ENCODE peak calls at places on chromosome 19, in ten cellular contexts. C is AG10803; F is tibial artery; L is activated CD8-positive, alpha-beta T cell treated with anti-CD3 and anti-CD28 coated beads for 36 hours; W is testis; H is Caco-2; B is neural crest cell; K is GM12878; S is fibroblast of the aortic adventitia; Z is GM06990. E is an unnamed sample.

GRCh38 chr19:43957891-43958290 is 6.9 kb downstream of the ZNF221 start:
- DNase-seq in C (peak), F (no peak), L (no peak), W (no peak), H (no peak), B (no peak), K (no peak), S (peak), Z (no peak), E (no peak)

GRCh38 chr19:10074153-10074552 is 12.0 kb upstream of the SHFL start:
- DNase-seq in C (no peak), F (no peak), L (peak), W (no peak), H (no peak), B (no peak), K (no peak), S (peak), Z (no peak), E (peak)

GRCh38 chr19:15563325-15563794 is 51.7 kb upstream of the CYP4F8 start:
- DNase-seq in C (no peak), F (no peak), L (no peak), W (peak), H (no peak), B (no peak), K (no peak), S (no peak), Z (no peak), E (no peak)

GRCh38 chr19:556611-557382 is 12.9 kb downstream of the GZMM start:
- DNase-seq in C (no peak), F (no peak), L (no peak), W (no peak), H (no peak), B (no peak), K (no peak), S (no peak), Z (no peak), E (no peak)

GRCh38 chr19:43562698-43563241 is 12.6 kb downstream of the XRCC1 start:
- DNase-seq in C (peak), F (peak), L (peak), W (peak), H (no peak), B (no peak), K (peak), S (peak), Z (peak), E (peak)

GRCh38 chr19:11881151-11881800 is 6.3 kb upstream of the ZNF69 start:
- DNase-seq in C (peak), F (peak), L (peak), W (peak), H (peak), B (peak), K (peak), S (peak), Z (peak), E (peak)

GRCh38 chr19:377801-378581 is 31.0 kb downstream of the C2CD4C start:
- DNase-seq in C (no peak), F (no peak), L (no peak), W (no peak), H (no peak), B (no peak), K (no peak), S (no peak), Z (no peak), E (no peak)

GRCh38 chr19:49057636-49058234 is at the start of gene CGB7:
- DNase-seq in C (peak), F (peak), L (peak), W (peak), H (peak), B (peak), K (no peak), S (peak), Z (no peak), E (peak)

GRCh38 chr19:22806418-22806817 is 22.5 kb upstream of the ZNF99 start:
- DNase-seq in C (no peak), F (no peak), L (no peak), W (peak), H (no peak), B (no peak), K (no peak), S (no peak), Z (no peak), E (no peak)

GRCh38 chr19:54456423-54457373 is 6.9 kb downstream of the LENG9 start:
- DNase-seq in C (no peak), F (no peak), L (no peak), W (no peak), H (no peak), B (no peak), K (no peak), S (no peak), Z (no peak), E (no peak)

GRCh38 chr19:57465680-57466381 is 8.9 kb upstream of the VN1R1 start:
- DNase-seq in C (peak), F (no peak), L (peak), W (no peak), H (peak), B (no peak), K (peak), S (peak), Z (peak), E (peak)

GRCh38 chr19:1513492-1514294 is 874 bp upstream of the ADAMTSL5 start:
- DNase-seq in C (peak), F (no peak), L (peak), W (no peak), H (peak), B (no peak), K (no peak), S (peak), Z (peak), E (peak)

GRCh38 chr19:48970139-48970766 is 5.1 kb downstream of the FTL start:
- DNase-seq in C (no peak), F (no peak), L (no peak), W (no peak), H (no peak), B (no peak), K (no peak), S (no peak), Z (no peak), E (no peak)

GRCh38 chr19:15331419-15332310 is 674 bp downstream of the BRD4 start:
- DNase-seq in C (peak), F (peak), L (peak), W (peak), H (peak), B (peak), K (no peak), S (no peak), Z (peak), E (peak)

GRCh38 chr19:33603377-33603776 is 18.4 kb upstream of the CHST8 start:
- DNase-seq in C (no peak), F (no peak), L (no peak), W (no peak), H (no peak), B (no peak), K (no peak), S (no peak), Z (no peak), E (no peak)

GRCh38 chr19:35704218-35704617 is at the start of gene ZBTB32:
- DNase-seq in C (peak), F (no peak), L (peak), W (peak), H (no peak), B (peak), K (no peak), S (peak), Z (no peak), E (peak)

GRCh38 chr19:33868821-33869412 is 72.2 kb downstream of the KCTD15 start:
- DNase-seq in C (peak), F (no peak), L (no peak), W (peak), H (no peak), B (no peak), K (no peak), S (peak), Z (no peak), E (peak)

GRCh38 chr19:38095411-38096308 is 128.4 kb downstream of the DPF1 start:
- DNase-seq in C (peak), F (peak), L (peak), W (peak), H (peak), B (peak), K (peak), S (peak), Z (no peak), E (peak)

GRCh38 chr19:30634431-30634830 is 262.2 kb downstream of the ZNF536 start:
- DNase-seq in C (no peak), F (no peak), L (no peak), W (no peak), H (no peak), B (no peak), K (no peak), S (no peak), Z (no peak), E (no peak)

GRCh38 chr19:43329989-43330388 is 23.5 kb upstream of the CD177 start:
- DNase-seq in C (no peak), F (no peak), L (no peak), W (no peak), H (no peak), B (no peak), K (no peak), S (no peak), Z (no peak), E (no peak)

GRCh38 chr19:51735759-51736449 is 12.1 kb upstream of the HAS1 start:
- DNase-seq in C (peak), F (peak), L (no peak), W (peak), H (no peak), B (no peak), K (no peak), S (peak), Z (no peak), E (no peak)

GRCh38 chr19:43290568-43291359 is 21.4 kb upstream of the PSG9 start:
- DNase-seq in C (no peak), F (no peak), L (peak), W (no peak), H (no peak), B (peak), K (no peak), S (no peak), Z (no peak), E (no peak)

GRCh38 chr19:35154535-35155406 is at the start of gene FXYD5:
- DNase-seq in C (peak), F (peak), L (peak), W (no peak), H (peak), B (no peak), K (no peak), S (peak), Z (peak), E (peak)

GRCh38 chr19:6890938-6891337 is 3.6 kb downstream of the ADGRE1 start:
- DNase-seq in C (no peak), F (no peak), L (peak), W (no peak), H (no peak), B (no peak), K (no peak), S (no peak), Z (no peak), E (no peak)

GRCh38 chr19:49857061-49857833 is 6.3 kb downstream of the PTOV1 start:
- DNase-seq in C (no peak), F (no peak), L (no peak), W (no peak), H (no peak), B (no peak), K (no peak), S (no peak), Z (no peak), E (no peak)

GRCh38 chr19:48633148-48634035 is 3.8 kb downstream of the DBP start:
- DNase-seq in C (no peak), F (no peak), L (no peak), W (no peak), H (peak), B (no peak), K (no peak), S (no peak), Z (no peak), E (no peak)

GRCh38 chr19:11091343-11092153 is 2.3 kb downstream of the LDLR start:
- DNase-seq in C (peak), F (peak), L (peak), W (peak), H (peak), B (no peak), K (no peak), S (peak), Z (no peak), E (no peak)

GRCh38 chr19:9140159-9140874 is at the start of gene ZNF317:
- DNase-seq in C (peak), F (peak), L (peak), W (peak), H (peak), B (peak), K (peak), S (peak), Z (peak), E (peak)

GRCh38 chr19:7326105-7326877 is 22.4 kb upstream of the ARHGEF18 start:
- DNase-seq in C (peak), F (no peak), L (peak), W (peak), H (no peak), B (no peak), K (no peak), S (peak), Z (no peak), E (peak)

DNA sequence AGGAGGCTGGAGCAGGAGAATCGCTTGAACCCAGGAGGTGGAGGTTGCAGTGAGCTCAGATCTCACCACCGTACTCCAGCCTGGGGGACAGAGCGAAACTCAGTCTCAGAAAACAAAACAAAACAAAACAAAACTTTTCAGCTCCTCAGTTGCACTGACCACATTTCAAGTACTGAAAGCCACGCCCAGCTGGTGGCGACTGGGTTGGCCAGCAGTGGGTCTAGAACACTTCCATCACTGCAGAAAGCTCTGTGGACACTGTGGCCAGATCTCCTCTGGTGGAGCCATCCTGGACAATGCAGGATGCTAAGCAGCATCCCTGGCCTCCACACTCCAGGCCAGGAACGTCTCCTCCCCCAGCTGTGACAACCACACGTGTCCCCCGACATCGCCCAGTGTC is 21.1 kb downstream of the TLE2 start:
- DNase-seq in C (no peak), F (no peak), L (no peak), W (no peak), H (no peak), B (no peak), K (no peak), S (no peak), Z (no peak), E (no peak)
- TF ChIP-seq CTCF in C (no peak), F (no peak), L (no peak), W (no peak), H (no peak), B (no peak), K (no peak), S (no peak), Z (no peak), E (no peak)

DNA sequence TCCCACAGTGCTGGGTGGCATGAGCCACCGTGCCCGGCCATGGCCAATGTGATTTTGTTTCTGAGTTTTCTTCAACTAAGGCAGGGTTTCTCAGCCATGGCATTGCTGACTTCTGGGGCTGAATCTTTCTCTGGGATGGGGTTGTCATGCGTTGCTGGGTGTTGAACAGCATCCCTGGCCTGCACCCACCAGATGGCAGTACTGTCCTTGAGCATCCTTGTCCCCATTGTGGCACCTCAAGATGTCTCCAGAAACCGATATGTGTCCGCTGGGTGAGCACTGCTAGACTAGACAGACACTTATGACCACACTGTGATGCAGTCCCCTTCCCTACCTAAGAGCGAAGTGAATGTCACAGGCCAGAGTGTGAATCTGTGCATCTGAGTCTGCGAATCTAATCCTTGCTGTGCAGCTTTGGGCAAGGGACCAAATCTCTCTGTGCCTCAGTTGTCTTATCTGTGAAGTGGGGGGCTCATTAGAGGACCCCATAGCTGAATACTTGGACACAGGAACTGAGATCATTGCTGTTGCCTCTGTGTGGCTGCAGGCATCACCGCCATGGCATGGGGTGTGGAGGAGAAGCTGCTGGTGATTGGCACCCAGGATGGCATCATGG is 50.3 kb upstream of the SIN3B start:
- DNase-seq in C (peak), F (peak), L (peak), W (peak), H (peak), B (peak), K (peak), S (peak), Z (no peak), E (peak)
- TF ChIP-seq CTCF in C (peak), F (peak), L (no peak), W (peak), H (peak), B (peak), K (peak), S (peak), Z (peak), E (peak)

GRCh38 chr19:45643927-45644771 is 5.0 kb upstream of the EML2 start:
- DNase-seq in C (no peak), F (no peak), L (peak), W (no peak), H (no peak), B (no peak), K (no peak), S (no peak), Z (no peak), E (no peak)

GRCh38 chr19:45645068-45645630 is 6.0 kb upstream of the EML2 start:
- DNase-seq in C (no peak), F (no peak), L (no peak), W (no peak), H (no peak), B (no peak), K (no peak), S (no peak), Z (no peak), E (no peak)

GRCh38 chr19:45640849-45641273 is 1.7 kb upstream of the EML2 start:
- DNase-seq in C (no peak), F (no peak), L (peak), W (no peak), H (no peak), B (no peak), K (no peak), S (no peak), Z (peak), E (no peak)

GRCh38 chr19:45641274-45642105 is 2.3 kb upstream of the EML2 start:
- DNase-seq in C (peak), F (peak), L (peak), W (peak), H (peak), B (peak), K (peak), S (peak), Z (peak), E (peak)

GRCh38 chr19:45643024-45643926 is 4.1 kb upstream of the EML2 start:
- DNase-seq in C (peak), F (peak), L (peak), W (peak), H (peak), B (peak), K (peak), S (peak), Z (peak), E (peak)
- TF ChIP-seq CTCF in C (peak), F (peak), L (peak), W (peak), H (peak), B (peak), K (peak), S (peak), Z (peak), E (peak)

DNA sequence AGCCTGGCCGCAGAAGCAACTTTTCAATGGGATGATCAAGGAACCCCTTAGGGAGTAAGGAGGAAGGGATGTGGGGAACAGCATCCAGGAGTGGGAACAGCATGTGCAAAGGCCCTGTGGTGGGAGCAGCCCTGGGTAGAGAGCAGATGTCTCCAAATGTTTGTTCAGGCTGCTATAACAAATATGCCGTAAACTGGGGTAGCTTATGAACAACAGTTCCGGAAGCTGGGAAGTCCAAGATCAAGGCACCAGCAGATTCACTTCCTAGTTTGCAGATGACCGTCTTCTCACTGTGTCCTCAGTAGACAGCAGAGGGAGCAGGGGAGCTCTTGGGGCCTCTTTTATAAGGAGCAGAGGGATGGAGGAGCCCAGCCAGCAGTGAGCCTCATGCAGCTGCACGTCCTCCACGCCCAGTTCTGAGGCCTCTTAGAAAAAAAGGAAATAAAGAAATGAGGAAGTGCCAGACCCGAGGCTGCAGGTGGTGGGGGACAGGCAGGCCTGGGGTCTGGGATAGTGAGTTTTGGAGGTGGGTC is 4.2 kb upstream of the LRRC25 start:
- DNase-seq in C (peak), F (peak), L (peak), W (peak), H (peak), B (no peak), K (no peak), S (peak), Z (peak), E (peak)
- TF ChIP-seq CTCF in C (peak), F (no peak), L (no peak), W (peak), H (peak), B (peak), K (peak), S (peak), Z (peak), E (no peak)

DNA sequence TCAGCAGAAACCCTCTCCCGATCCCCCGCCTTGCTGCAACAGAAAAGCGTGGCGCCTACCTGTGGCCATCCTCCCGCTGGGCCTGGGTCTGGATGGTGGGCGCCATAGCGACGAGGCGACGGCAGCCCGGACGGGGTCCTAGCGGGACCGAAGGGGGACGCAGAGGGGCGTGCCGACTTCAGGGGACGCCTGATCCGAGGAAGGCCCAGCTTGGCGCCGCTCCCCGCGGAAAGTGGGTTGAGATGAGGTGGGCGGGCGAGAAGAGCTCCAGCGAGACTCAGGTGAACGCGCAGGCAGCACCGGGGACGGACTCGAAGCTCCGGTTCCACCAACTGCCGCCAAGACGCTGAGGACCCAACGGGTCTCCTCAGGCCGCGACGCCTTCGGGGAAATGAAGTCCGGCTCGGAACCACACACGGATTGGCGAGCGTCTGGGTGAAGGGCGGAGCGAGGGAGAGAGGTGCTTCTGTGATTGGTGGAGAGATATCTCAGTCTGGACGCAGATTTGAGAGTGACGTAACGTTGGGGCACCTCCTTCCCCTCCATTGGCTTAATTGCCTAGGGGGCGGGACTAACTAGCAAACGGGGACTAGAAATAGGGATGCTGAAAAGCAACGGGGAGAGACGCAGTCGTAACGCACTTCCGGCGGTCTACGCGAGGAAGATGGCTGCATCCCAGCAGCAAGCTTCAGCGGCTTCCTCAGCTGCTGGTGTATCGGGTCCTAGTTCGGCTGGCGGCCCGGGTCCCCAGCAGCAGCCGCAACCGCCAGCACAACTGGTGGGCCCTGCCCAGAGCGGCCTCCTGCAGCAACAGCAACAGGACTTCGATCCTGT is at the start of the genes MED29 and PAF1:
- DNase-seq in C (peak), F (peak), L (peak), W (peak), H (peak), B (peak), K (peak), S (peak), Z (peak), E (peak)
- TF ChIP-seq CTCF in C (no peak), F (peak), L (no peak), W (no peak), H (no peak), B (peak), K (no peak), S (no peak), Z (peak), E (no peak)

DNA sequence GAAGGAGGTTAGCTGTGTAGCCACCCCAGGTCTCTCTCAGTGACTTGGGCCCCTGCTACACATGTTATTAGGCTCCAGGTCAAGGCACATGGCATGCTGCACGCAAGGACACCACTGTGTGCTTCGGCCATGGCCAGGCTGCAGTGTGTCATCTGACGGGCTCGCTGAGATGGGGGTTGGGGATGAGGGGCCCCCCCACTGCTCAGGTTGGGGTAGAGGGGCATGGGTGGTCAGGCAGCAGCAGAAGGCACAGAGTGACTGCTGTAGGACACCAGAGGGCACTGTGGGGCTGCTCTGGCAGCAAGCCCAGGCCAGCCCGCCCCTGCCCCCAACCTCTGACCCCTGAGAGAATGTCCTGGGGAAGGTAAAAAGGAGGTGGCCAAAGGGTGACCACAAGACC is 32.2 kb upstream of the ISYNA1 start:
- DNase-seq in C (no peak), F (no peak), L (peak), W (no peak), H (peak), B (peak), K (no peak), S (peak), Z (no peak), E (peak)
- TF ChIP-seq CTCF in C (peak), F (peak), L (no peak), W (no peak), H (no peak), B (peak), K (peak), S (peak), Z (peak), E (peak)

E was measured in GM13976.